ENCODE peak calls at places on chromosomes 11 and 22, in ten cellular contexts. Q, E, I, L, W, J, B, N, O and Y are unnamed samples.

GRCh38 chr22:32744560-32744959 is 56.9 kb upstream of the TIMP3 start:
- DNase-seq in O (no peak), L (no peak), J (no peak), B (no peak), Q (no peak), W (no peak), N (no peak), E (no peak), I (no peak), Y (no peak)

GRCh38 chr22:49186756-49187155 is 640.9 kb downstream of the BRD1 start:
- DNase-seq in W (peak), N (no peak), O (no peak), E (no peak), I (no peak), L (no peak), J (no peak), Q (no peak), B (no peak), Y (no peak)

GRCh38 chr11:123580557-123581275 is 73.7 kb downstream of the SCN3B start:
- DNase-seq in B (peak), J (peak), I (peak), W (peak), O (peak), E (no peak), Q (peak), L (peak), N (peak), Y (peak)

GRCh38 chr22:32475428-32476010 is 908 bp downstream of the FBXO7 start:
- DNase-seq in W (peak), O (peak), J (peak), L (peak), E (no peak), Q (no peak), B (no peak), I (peak), N (peak), Y (no peak)

GRCh38 chr11:65298655-65299179 is 15.9 kb upstream of the CDC42EP2 start:
- DNase-seq in Q (no peak), N (peak), W (peak), L (no peak), J (peak), E (no peak), I (peak), B (peak), O (peak), Y (peak)

GRCh38 chr11:12123177-12123576 is 12.8 kb downstream of the MICAL2 start:
- DNase-seq in N (no peak), O (no peak), I (no peak), J (no peak), L (no peak), B (no peak), W (no peak), Q (no peak), E (no peak), Y (no peak)

GRCh38 chr22:50548046-50548912 is 2.6 kb downstream of the KLHDC7B start:
- DNase-seq in J (no peak), B (no peak), I (no peak), Q (peak), L (peak), O (no peak), N (no peak), W (peak), E (no peak), Y (no peak)

GRCh38 chr11:40130427-40130826 is 1329.0 kb downstream of the LRRC4C start:
- DNase-seq in N (peak), Q (no peak), W (no peak), B (no peak), J (no peak), I (peak), L (no peak), E (no peak), O (no peak), Y (no peak)

GRCh38 chr11:69080361-69080973 is 31.7 kb downstream of the TPCN2 start:
- DNase-seq in I (no peak), W (no peak), Q (no peak), E (no peak), B (peak), L (peak), J (no peak), O (no peak), N (no peak), Y (no peak)

GRCh38 chr11:33703234-33703633 is 2.6 kb upstream of the C11orf91 start:
- DNase-seq in E (no peak), W (no peak), N (no peak), L (no peak), B (no peak), Q (no peak), J (no peak), O (no peak), I (no peak), Y (no peak)

GRCh38 chr11:119093951-119094815 is 7.5 kb downstream of the DPAGT1 start:
- DNase-seq in B (peak), W (peak), Q (peak), E (no peak), N (no peak), I (peak), L (peak), J (no peak), O (no peak), Y (no peak)

GRCh38 chr11:130846606-130847005 is 69.7 kb downstream of the SNX19 start:
- DNase-seq in J (no peak), L (no peak), N (no peak), O (no peak), E (no peak), W (no peak), I (peak), B (no peak), Q (no peak), Y (no peak)

GRCh38 chr22:41341990-41342389 is 39.8 kb upstream of the TEF start:
- DNase-seq in I (no peak), N (no peak), B (no peak), J (no peak), O (no peak), Q (no peak), W (no peak), E (no peak), L (no peak), Y (no peak)

GRCh38 chr11:106480581-106481185 is 403.2 kb downstream of the AASDHPPT start:
- DNase-seq in O (no peak), B (no peak), J (no peak), Q (no peak), W (no peak), E (no peak), N (no peak), L (no peak), I (no peak), Y (no peak)

GRCh38 chr11:123945132-123945531 is 1.5 kb upstream of the OR6T1 start:
- DNase-seq in W (no peak), L (no peak), O (no peak), N (no peak), J (no peak), I (no peak), E (no peak), Q (no peak), B (no peak), Y (no peak)

GRCh38 chr11:1196516-1197391 is 26.1 kb upstream of the MUC5B start:
- DNase-seq in W (peak), E (no peak), I (no peak), L (no peak), J (peak), N (no peak), Q (no peak), O (peak), B (peak), Y (peak)

GRCh38 chr11:75140269-75141138 is 10.4 kb upstream of the SLCO2B1 start:
- DNase-seq in I (peak), N (peak), E (no peak), B (peak), J (peak), O (peak), W (peak), Q (peak), L (peak), Y (peak)

GRCh38 chr11:44977493-44977984 is 26.9 kb upstream of the TP53I11 start:
- DNase-seq in N (no peak), L (peak), B (no peak), J (no peak), W (no peak), Q (no peak), O (no peak), E (no peak), I (no peak), Y (peak)

GRCh38 chr11:15629690-15630321 is 515.1 kb downstream of the INSC start:
- DNase-seq in L (no peak), O (peak), Q (peak), B (no peak), E (peak), W (peak), I (peak), N (no peak), J (no peak), Y (peak)

GRCh38 chr11:87330072-87330678 is 292.4 kb downstream of the TMEM135 start:
- DNase-seq in L (no peak), B (no peak), W (no peak), Q (no peak), E (no peak), O (no peak), N (no peak), J (no peak), I (no peak), Y (no peak)

GRCh38 chr11:80086496-80087055 is 645.7 kb upstream of the TENM4 start:
- DNase-seq in Q (no peak), I (no peak), B (no peak), W (no peak), N (no peak), L (no peak), O (no peak), E (no peak), J (no peak), Y (no peak)

GRCh38 chr22:22961574-22961973 is 74.0 kb downstream of the IGLL5 start:
- DNase-seq in W (no peak), Q (no peak), N (no peak), I (no peak), B (no peak), E (no peak), J (no peak), L (no peak), O (no peak), Y (no peak)

GRCh38 chr11:8685306-8685705 is 2.7 kb downstream of the RPL27A start:
- DNase-seq in L (no peak), J (no peak), O (no peak), Q (no peak), W (no peak), B (no peak), N (no peak), E (no peak), I (no peak), Y (no peak)

GRCh38 chr11:8685820-8686219 is 3.2 kb downstream of the RPL27A start:
- DNase-seq in Q (no peak), B (no peak), N (no peak), E (no peak), I (no peak), W (no peak), L (no peak), J (no peak), O (no peak), Y (no peak)

GRCh38 chr11:8684600-8685290 is 2.2 kb downstream of the RPL27A start:
- DNase-seq in N (no peak), I (no peak), B (no peak), E (no peak), J (no peak), Q (no peak), L (no peak), W (no peak), O (no peak), Y (no peak)

GRCh38 chr11:8688414-8689362 is 6.1 kb downstream of the RPL27A start:
- DNase-seq in Q (peak), N (peak), L (peak), B (peak), J (peak), E (no peak), W (peak), I (peak), O (peak), Y (peak)

DNA sequence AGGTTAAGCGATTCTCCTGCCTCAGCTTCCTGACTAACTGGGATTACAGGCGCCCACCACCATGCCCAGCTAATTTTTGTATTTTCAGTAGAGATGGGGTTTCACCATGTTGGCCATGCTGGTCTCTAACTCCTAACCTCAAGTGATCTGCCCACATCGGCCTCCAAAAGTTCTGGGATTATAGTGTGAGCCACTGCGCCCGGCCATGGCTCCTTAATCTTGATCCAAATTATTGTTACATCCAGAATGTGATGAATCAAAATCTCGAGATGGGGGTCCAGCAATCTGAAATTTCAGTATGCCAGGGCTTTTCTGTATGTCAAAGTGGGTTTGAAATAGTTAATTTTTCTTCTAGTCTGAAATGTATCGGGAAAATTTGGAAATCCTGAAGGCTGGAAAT is 3.7 kb downstream of the RPL27A start:
- DNase-seq in I (no peak), N (no peak), O (no peak), B (no peak), Q (no peak), L (no peak), E (no peak), J (no peak), W (no peak), Y (no peak)
- H3K27ac ChIP-seq in I (no peak), N (no peak), O (no peak), B (peak), Q (peak), L (no peak), E (peak), J (no peak), W (no peak), Y (no peak)

GRCh38 chr22:36321797-36322601 is 65.8 kb downstream of the MYH9 start:
- DNase-seq in B (no peak), W (no peak), I (no peak), L (no peak), Q (no peak), J (no peak), N (no peak), O (no peak), E (no peak), Y (no peak)
- H3K27ac ChIP-seq in B (peak), W (peak), I (peak), L (no peak), Q (no peak), J (peak), N (no peak), O (peak), E (no peak), Y (no peak)

GRCh38 chr11:31812392-31813241 is 1.5 kb upstream of the PAX6 start:
- DNase-seq in E (no peak), Q (no peak), W (no peak), J (no peak), I (no peak), O (no peak), N (no peak), L (no peak), B (no peak), Y (no peak)
- H3K27ac ChIP-seq in E (no peak), Q (no peak), W (no peak), J (no peak), I (no peak), O (no peak), N (peak), L (no peak), B (no peak), Y (no peak)

GRCh38 chr11:66448523-66448922 is 9.9 kb upstream of the MRPL11 start:
- DNase-seq in O (no peak), E (no peak), I (no peak), N (no peak), Q (no peak), W (no peak), B (no peak), L (no peak), J (no peak), Y (no peak)

GRCh38 chr11:66454828-66455227 is 11.9 kb upstream of the PELI3 start:
- DNase-seq in J (no peak), E (no peak), W (no peak), L (no peak), O (no peak), N (no peak), Q (no peak), B (no peak), I (no peak), Y (no peak)

GRCh38 chr11:66454253-66454652 is 12.5 kb upstream of the PELI3 start:
- DNase-seq in W (no peak), N (no peak), Q (no peak), J (no peak), L (no peak), I (no peak), B (no peak), O (no peak), E (no peak), Y (no peak)

GRCh38 chr11:66450610-66451009 is 12.0 kb upstream of the MRPL11 start:
- DNase-seq in I (no peak), J (no peak), N (no peak), E (no peak), L (no peak), W (no peak), B (no peak), O (no peak), Q (no peak), Y (no peak)

DNA sequence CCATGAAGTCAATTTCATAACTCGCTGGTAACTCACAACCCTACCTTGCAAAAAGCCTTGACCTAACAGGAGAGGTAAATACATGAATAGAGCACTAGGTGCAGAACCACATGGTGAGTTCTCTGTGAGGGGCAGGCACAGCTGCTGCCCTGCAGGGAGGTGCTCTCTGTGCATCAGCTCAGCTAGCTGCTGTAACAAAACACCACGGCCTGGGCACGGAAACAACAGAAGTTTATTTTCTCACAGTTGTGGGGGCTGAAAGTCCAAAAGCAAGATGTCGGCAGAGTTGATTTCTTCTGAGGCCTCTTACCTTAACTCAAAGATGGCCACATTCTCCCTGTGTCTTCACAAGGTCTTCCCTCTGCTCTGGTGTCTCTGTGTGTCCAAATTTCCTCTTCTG is 13.0 kb upstream of the MRPL11 start:
- DNase-seq in E (no peak), W (no peak), N (no peak), B (no peak), L (no peak), J (no peak), O (no peak), Q (no peak), I (no peak), Y (no peak)
- H3K27ac ChIP-seq in E (no peak), W (no peak), N (no peak), B (no peak), L (no peak), J (no peak), O (no peak), Q (no peak), I (no peak), Y (no peak)

GRCh38 chr11:55607545-55607944 is at the start of gene OR4C11:
- DNase-seq in Q (no peak), J (no peak), W (no peak), L (no peak), E (no peak), I (no peak), O (no peak), B (no peak), N (no peak), Y (no peak)
- H3K27ac ChIP-seq in Q (no peak), J (no peak), W (no peak), L (no peak), E (no peak), I (no peak), O (no peak), B (no peak), N (no peak), Y (no peak)

GRCh38 chr22:44633647-44634046 is 68.4 kb upstream of the PRR5 start:
- DNase-seq in N (no peak), E (no peak), J (no peak), L (no peak), O (no peak), Q (no peak), W (no peak), B (no peak), I (no peak), Y (no peak)
- H3K27ac ChIP-seq in N (no peak), E (no peak), J (no peak), L (no peak), O (no peak), Q (no peak), W (no peak), B (no peak), I (no peak), Y (no peak)

DNA sequence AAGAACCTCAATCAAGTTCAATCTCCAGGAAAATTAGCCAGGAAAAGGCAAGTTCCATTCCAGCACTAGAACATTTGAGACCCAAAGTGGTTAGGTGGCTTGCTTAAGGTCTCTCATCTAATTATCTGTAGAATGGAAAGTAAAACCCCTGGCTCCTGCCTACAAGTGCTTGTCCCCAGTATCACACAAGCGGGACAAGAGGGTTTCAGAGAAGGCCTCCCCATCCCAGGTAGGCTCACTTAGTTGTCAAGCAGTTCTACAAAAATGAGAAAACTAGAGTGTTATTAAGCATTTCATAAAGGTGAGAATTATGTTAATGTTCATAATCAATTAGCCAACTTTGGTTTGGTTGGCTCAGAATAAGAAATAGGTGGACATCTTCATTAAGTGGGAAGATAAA is 5.5 kb downstream of the POU2AF1 start:
- DNase-seq in E (no peak), J (no peak), B (no peak), L (no peak), I (no peak), O (no peak), Q (no peak), W (no peak), N (no peak), Y (no peak)
- H3K27ac ChIP-seq in E (no peak), J (no peak), B (no peak), L (no peak), I (no peak), O (no peak), Q (peak), W (no peak), N (no peak), Y (no peak)

DNA sequence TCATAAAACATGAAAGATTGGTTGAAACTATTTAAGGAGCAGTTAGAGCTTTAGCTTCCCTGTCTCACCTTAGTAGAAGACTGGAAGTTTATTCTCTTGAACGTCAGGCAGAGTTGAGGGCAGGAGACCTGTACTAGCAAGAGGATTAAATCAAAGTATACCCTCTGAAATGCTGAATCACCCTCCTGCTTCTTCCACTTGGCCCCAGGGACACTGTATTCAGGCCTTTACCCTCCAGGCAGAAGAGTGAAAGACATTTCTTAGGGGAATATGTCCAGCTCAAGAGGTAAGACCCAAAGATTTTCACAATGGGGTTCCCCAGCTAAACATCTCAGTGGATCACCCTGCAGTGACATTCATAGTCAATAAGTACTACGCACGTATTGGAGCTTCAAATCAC is 11.9 kb downstream of the APOA4 start:
- DNase-seq in W (no peak), L (no peak), J (no peak), E (no peak), I (no peak), Q (no peak), O (no peak), N (no peak), B (no peak), Y (no peak)
- H3K27ac ChIP-seq in W (no peak), L (no peak), J (no peak), E (no peak), I (no peak), Q (no peak), O (no peak), N (no peak), B (no peak), Y (no peak)

DNA sequence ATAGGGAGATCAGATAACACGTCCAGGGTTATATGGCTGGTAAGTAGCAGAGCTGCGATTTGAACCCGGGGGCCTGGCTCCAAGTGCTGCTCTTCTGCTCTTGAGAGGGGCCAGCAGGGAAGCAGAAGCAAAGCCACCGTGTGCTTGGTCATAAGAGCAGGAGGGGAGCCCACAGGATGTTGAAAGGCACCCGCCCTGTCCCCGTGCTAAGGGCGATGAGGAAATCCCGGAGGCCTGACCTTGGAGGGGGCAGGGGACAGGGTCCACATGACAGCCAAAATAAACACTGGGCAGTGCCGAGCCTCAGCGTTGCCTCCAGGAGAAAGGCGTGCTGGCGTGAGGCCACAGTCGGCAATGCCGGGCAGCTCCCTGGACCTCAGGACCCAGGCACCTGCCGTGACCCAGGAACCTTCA is 28.8 kb downstream of the TOM1 start:
- DNase-seq in B (peak), N (no peak), O (peak), J (no peak), L (no peak), W (peak), I (no peak), E (no peak), Q (no peak), Y (no peak)
- H3K27ac ChIP-seq in B (peak), N (no peak), O (peak), J (peak), L (no peak), W (peak), I (no peak), E (no peak), Q (no peak), Y (no peak)